ENCODE peak calls at places on chromosomes 6 and 20, in five cellular contexts. I is IMR-90; Y is AG10803; E is AG09319; V is stimulated activated CD4-positive, alpha-beta T cell treated with anti-CD3 and anti-CD28 coated beads, TNF-alpha, amount 100 ng/mL, for 1 hour. U is an unnamed sample.

GRCh38 chr6:586553-586952 is 70.3 kb downstream of the HUS1B start:
- DNase-seq in Y (no peak), E (no peak), I (no peak), V (no peak), U (no peak)

GRCh38 chr20:25225642-25226432 is 22.0 kb upstream of the PYGB start:
- DNase-seq in Y (no peak), V (no peak), I (no peak), E (no peak), U (peak)

GRCh38 chr20:54723723-54724122 is 248.3 kb downstream of the DOK5 start:
- DNase-seq in E (no peak), Y (no peak), V (no peak), I (no peak), U (no peak)

GRCh38 chr20:46058656-46059281 is 29.8 kb downstream of the SLC12A5 start:
- DNase-seq in V (no peak), E (no peak), I (no peak), Y (no peak), U (no peak)

GRCh38 chr6:35568967-35569606 is 56.4 kb upstream of the TULP1 start:
- DNase-seq in E (no peak), V (no peak), I (no peak), Y (no peak), U (peak)

GRCh38 chr6:151004415-151005024 is 139.0 kb downstream of the MTHFD1L start:
- DNase-seq in Y (peak), V (no peak), E (peak), I (peak), U (no peak)

GRCh38 chr6:128731249-128732165 is 151.4 kb upstream of the LAMA2 start:
- DNase-seq in Y (peak), V (no peak), E (no peak), I (peak), U (no peak)

GRCh38 chr6:107330190-107330589 is 129.2 kb downstream of the PDSS2 start:
- DNase-seq in I (no peak), V (no peak), Y (no peak), E (no peak), U (no peak)

GRCh38 chr20:47493175-47493953 is 8.3 kb upstream of the NCOA3 start:
- DNase-seq in E (peak), Y (peak), V (no peak), I (peak), U (peak)

GRCh38 chr6:114747995-114748625 is 405.3 kb upstream of the HS3ST5 start:
- DNase-seq in I (peak), Y (peak), V (no peak), E (peak), U (no peak)

GRCh38 chr6:26570027-26570809 is 26.5 kb upstream of the ABT1 start:
- DNase-seq in Y (no peak), I (no peak), V (no peak), E (no peak), U (no peak)

GRCh38 chr6:45933855-45934254 is 81.8 kb downstream of the CLIC5 start:
- DNase-seq in I (no peak), V (no peak), Y (no peak), E (no peak), U (no peak)

GRCh38 chr20:63772781-63773520 is 33.4 kb downstream of the SLC2A4RG start:
- DNase-seq in Y (no peak), E (no peak), V (no peak), I (peak), U (no peak)

GRCh38 chr6:105174512-105174911 is 5.3 kb downstream of the POPDC3 start:
- DNase-seq in Y (peak), I (peak), E (no peak), V (no peak), U (no peak)

GRCh38 chr6:158817298-158818007 is 1.7 kb downstream of the EZR start:
- DNase-seq in Y (peak), V (no peak), E (no peak), I (peak), U (no peak)

GRCh38 chr20:58094160-58094559 is 134.3 kb downstream of the ANKRD60 start:
- DNase-seq in E (no peak), I (no peak), V (no peak), Y (no peak), U (peak)

GRCh38 chr20:47464380-47465101 is 37.1 kb upstream of the NCOA3 start:
- DNase-seq in E (peak), Y (peak), V (no peak), I (peak), U (no peak)

GRCh38 chr6:16322666-16323312 is 84.4 kb downstream of the GMPR start:
- DNase-seq in E (no peak), I (peak), V (peak), Y (peak), U (peak)

GRCh38 chr6:44559486-44560270 is 172.2 kb downstream of the CDC5L start:
- DNase-seq in Y (no peak), V (no peak), E (no peak), I (no peak), U (no peak)

GRCh38 chr6:43368517-43369160 is 808 bp downstream of the ZNF318 start:
- DNase-seq in E (no peak), I (peak), V (no peak), Y (peak), U (peak)

GRCh38 chr6:148422085-148422484 is 79.4 kb downstream of the SASH1 start:
- DNase-seq in Y (no peak), V (no peak), E (no peak), I (no peak), U (no peak)

GRCh38 chr20:31930758-31931157 is 21.1 kb downstream of the PDRG1 start:
- DNase-seq in Y (no peak), V (no peak), I (no peak), E (no peak), U (no peak)

GRCh38 chr6:46221221-46221793 is 50.5 kb upstream of the ENPP5 start:
- DNase-seq in E (peak), I (peak), Y (peak), V (no peak), U (no peak)

GRCh38 chr20:59010321-59010994 is 3.4 kb upstream of the CTSZ start:
- DNase-seq in Y (no peak), I (no peak), V (no peak), E (no peak), U (peak)

GRCh38 chr6:73011945-73012344 is 213.4 kb downstream of the KHDC1L start:
- DNase-seq in Y (no peak), V (no peak), I (no peak), E (no peak), U (no peak)

GRCh38 chr6:151671195-151671594 is 136.3 kb upstream of the ESR1 start:
- DNase-seq in V (no peak), I (no peak), E (no peak), Y (no peak), U (no peak)

GRCh38 chr20:61118429-61119224 is 133.4 kb upstream of the CDH4 start:
- DNase-seq in E (no peak), Y (peak), V (no peak), I (peak), U (no peak)

GRCh38 chr20:16885746-16886145 is 137.6 kb downstream of the OTOR start:
- DNase-seq in I (no peak), E (no peak), V (no peak), Y (no peak), U (no peak)

GRCh38 chr6:148854086-148854485 is 107.3 kb downstream of the UST start:
- DNase-seq in E (no peak), I (no peak), Y (no peak), V (no peak), U (no peak)

GRCh38 chr20:3223937-3224680 is 14.8 kb downstream of the ITPA start:
- DNase-seq in E (no peak), V (no peak), I (no peak), Y (no peak), U (no peak)

GRCh38 chr6:129598244-129599187 is 111.5 kb downstream of the ARHGAP18 start:
- DNase-seq in Y (peak), E (peak), I (peak), V (no peak), U (no peak)

GRCh38 chr6:138007014-138007472 is 100.2 kb downstream of the PERP start:
- DNase-seq in E (no peak), I (peak), Y (peak), V (no peak), U (no peak)

GRCh38 chr20:59705651-59706101 is 101.3 kb downstream of the PHACTR3 start:
- DNase-seq in Y (no peak), I (no peak), E (no peak), V (no peak), U (no peak)

GRCh38 chr6:139186242-139186641 is 51.4 kb downstream of the HECA start:
- DNase-seq in Y (no peak), E (no peak), I (no peak), V (no peak), U (no peak)

GRCh38 chr6:152146385-152146784 is 338.9 kb downstream of the ESR1 start:
- DNase-seq in E (no peak), Y (peak), I (peak), V (no peak), U (no peak)

U was measured in uterus.